ENCODE peak calls at places on chromosomes 3 and 15, in four cellular contexts. One of them, this sample, is unnamed.

GRCh38 chr3:98568402-98568801 is 25.0 kb downstream of the CPOX start:
- DNase-seq in SK-N-SH: no peak
- DNase-seq in HepG2: no peak
- DNase-seq in K562: no peak
- DNase-seq in this sample: no peak

GRCh38 chr15:50549326-50549725 is 2.9 kb upstream of the USP50 start:
- DNase-seq in K562: no peak
- DNase-seq in SK-N-SH: no peak
- DNase-seq in HepG2: no peak
- DNase-seq in this sample: no peak

GRCh38 chr3:186107148-186108105 is 1.5 kb downstream of the ETV5 start:
- DNase-seq in K562: peak
- DNase-seq in SK-N-SH: peak
- DNase-seq in HepG2: peak
- DNase-seq in this sample: no peak

GRCh38 chr3:13071695-13072094 is 1.5 kb downstream of the IQSEC1 start:
- DNase-seq in K562: no peak
- DNase-seq in SK-N-SH: no peak
- DNase-seq in HepG2: no peak
- DNase-seq in this sample: no peak

GRCh38 chr3:74302959-74303358 is 311.5 kb downstream of the CNTN3 start:
- DNase-seq in SK-N-SH: no peak
- DNase-seq in HepG2: no peak
- DNase-seq in K562: no peak
- DNase-seq in this sample: no peak

GRCh38 chr15:92418864-92419263 is 25.2 kb downstream of the ST8SIA2 start:
- DNase-seq in HepG2: no peak
- DNase-seq in K562: no peak
- DNase-seq in SK-N-SH: no peak
- DNase-seq in this sample: no peak

GRCh38 chr3:70849911-70850699 is 537.7 kb upstream of the MDFIC2 start:
- DNase-seq in HepG2: no peak
- DNase-seq in SK-N-SH: no peak
- DNase-seq in K562: no peak
- DNase-seq in this sample: no peak

GRCh38 chr3:9715127-9715526 is 11.5 kb downstream of the CPNE9 start:
- DNase-seq in HepG2: no peak
- DNase-seq in SK-N-SH: no peak
- DNase-seq in K562: peak
- DNase-seq in this sample: no peak

GRCh38 chr3:58635371-58636285 is 30.9 kb downstream of the FAM3D start:
- DNase-seq in HepG2: no peak
- DNase-seq in SK-N-SH: no peak
- DNase-seq in K562: no peak
- DNase-seq in this sample: no peak

GRCh38 chr15:63476229-63476632 is 28.2 kb upstream of the USP3 start:
- DNase-seq in SK-N-SH: no peak
- DNase-seq in K562: no peak
- DNase-seq in HepG2: peak
- DNase-seq in this sample: no peak

GRCh38 chr3:13714251-13714916 is 165.5 kb downstream of the FBLN2 start:
- DNase-seq in K562: no peak
- DNase-seq in HepG2: no peak
- DNase-seq in SK-N-SH: no peak
- DNase-seq in this sample: no peak

GRCh38 chr3:195754141-195754540 is 33.4 kb downstream of the MUC20 start:
- DNase-seq in SK-N-SH: peak
- DNase-seq in HepG2: no peak
- DNase-seq in K562: no peak
- DNase-seq in this sample: no peak

GRCh38 chr3:69079269-69080159 is 651 bp downstream of the UBA3 start:
- DNase-seq in SK-N-SH: peak
- DNase-seq in HepG2: peak
- DNase-seq in K562: peak
- DNase-seq in this sample: no peak

GRCh38 chr15:94252223-94252766 is 20.9 kb downstream of the MCTP2 start:
- DNase-seq in HepG2: no peak
- DNase-seq in K562: no peak
- DNase-seq in SK-N-SH: no peak
- DNase-seq in this sample: no peak

GRCh38 chr3:113297281-113297680 is 85.9 kb downstream of the BOC start:
- DNase-seq in SK-N-SH: peak
- DNase-seq in K562: no peak
- DNase-seq in HepG2: no peak
- DNase-seq in this sample: no peak

GRCh38 chr15:77858677-77859490 is 218.6 kb downstream of the TBC1D2B start:
- DNase-seq in HepG2: no peak
- DNase-seq in SK-N-SH: no peak
- DNase-seq in K562: no peak
- DNase-seq in this sample: no peak

GRCh38 chr3:126946387-126946786 is 36.5 kb upstream of the PLXNA1 start:
- DNase-seq in K562: no peak
- DNase-seq in HepG2: no peak
- DNase-seq in SK-N-SH: no peak
- DNase-seq in this sample: no peak

GRCh38 chr3:100613721-100614390 is 4.5 kb downstream of the ADGRG7 start:
- DNase-seq in K562: no peak
- DNase-seq in SK-N-SH: no peak
- DNase-seq in HepG2: peak
- DNase-seq in this sample: no peak

GRCh38 chr3:63576826-63577225 is 75.6 kb upstream of the SNTN start:
- DNase-seq in HepG2: no peak
- DNase-seq in SK-N-SH: no peak
- DNase-seq in K562: no peak
- DNase-seq in this sample: no peak

GRCh38 chr15:101042320-101042719 is 123.2 kb downstream of the LRRK1 start:
- DNase-seq in K562: no peak
- DNase-seq in HepG2: no peak
- DNase-seq in SK-N-SH: no peak
- DNase-seq in this sample: no peak

GRCh38 chr3:23877324-23877980 is 39.3 kb downstream of the NKIRAS1 start:
- DNase-seq in HepG2: peak
- DNase-seq in K562: no peak
- DNase-seq in SK-N-SH: no peak
- DNase-seq in this sample: no peak

GRCh38 chr15:69468241-69469121 is 15.9 kb downstream of the RPLP1 start:
- DNase-seq in HepG2: no peak
- DNase-seq in K562: peak
- DNase-seq in SK-N-SH: peak
- DNase-seq in this sample: no peak

GRCh38 chr15:94674251-94674650 is 442.9 kb downstream of the MCTP2 start:
- DNase-seq in HepG2: no peak
- DNase-seq in K562: no peak
- DNase-seq in SK-N-SH: no peak
- DNase-seq in this sample: no peak

GRCh38 chr15:88835119-88835518 is 31.9 kb downstream of the ACAN start:
- DNase-seq in HepG2: no peak
- DNase-seq in SK-N-SH: no peak
- DNase-seq in K562: no peak
- DNase-seq in this sample: no peak

GRCh38 chr15:53246996-53247395 is 456.9 kb upstream of the ONECUT1 start:
- DNase-seq in SK-N-SH: no peak
- DNase-seq in HepG2: no peak
- DNase-seq in K562: no peak
- DNase-seq in this sample: no peak

GRCh38 chr3:151918253-151919029 is 45.0 kb downstream of the SUCNR1 start:
- DNase-seq in HepG2: peak
- DNase-seq in SK-N-SH: peak
- DNase-seq in K562: peak
- DNase-seq in this sample: peak

GRCh38 chr3:183291511-183292031 is 38.5 kb downstream of the B3GNT5 start:
- DNase-seq in HepG2: peak
- DNase-seq in SK-N-SH: no peak
- DNase-seq in K562: no peak
- DNase-seq in this sample: no peak

GRCh38 chr15:78951841-78952238 is 7.0 kb upstream of the CTSH start:
- DNase-seq in SK-N-SH: no peak
- DNase-seq in HepG2: peak
- DNase-seq in K562: no peak
- DNase-seq in this sample: no peak

GRCh38 chr15:76391847-76392246 is 55.3 kb downstream of the ISL2 start:
- DNase-seq in HepG2: no peak
- DNase-seq in SK-N-SH: no peak
- DNase-seq in K562: no peak
- DNase-seq in this sample: no peak

GRCh38 chr3:196141052-196141865 is 59.4 kb upstream of the TFRC start:
- DNase-seq in K562: no peak
- DNase-seq in SK-N-SH: no peak
- DNase-seq in HepG2: no peak
- DNase-seq in this sample: no peak

GRCh38 chr3:113736548-113737089 is 9.4 kb downstream of the NAA50 start:
- DNase-seq in K562: peak
- DNase-seq in SK-N-SH: peak
- DNase-seq in HepG2: peak
- DNase-seq in this sample: peak

GRCh38 chr3:69144631-69145244 is 22.3 kb upstream of the LMOD3 start:
- DNase-seq in K562: no peak
- DNase-seq in SK-N-SH: peak
- DNase-seq in HepG2: no peak
- DNase-seq in this sample: no peak

DNA sequence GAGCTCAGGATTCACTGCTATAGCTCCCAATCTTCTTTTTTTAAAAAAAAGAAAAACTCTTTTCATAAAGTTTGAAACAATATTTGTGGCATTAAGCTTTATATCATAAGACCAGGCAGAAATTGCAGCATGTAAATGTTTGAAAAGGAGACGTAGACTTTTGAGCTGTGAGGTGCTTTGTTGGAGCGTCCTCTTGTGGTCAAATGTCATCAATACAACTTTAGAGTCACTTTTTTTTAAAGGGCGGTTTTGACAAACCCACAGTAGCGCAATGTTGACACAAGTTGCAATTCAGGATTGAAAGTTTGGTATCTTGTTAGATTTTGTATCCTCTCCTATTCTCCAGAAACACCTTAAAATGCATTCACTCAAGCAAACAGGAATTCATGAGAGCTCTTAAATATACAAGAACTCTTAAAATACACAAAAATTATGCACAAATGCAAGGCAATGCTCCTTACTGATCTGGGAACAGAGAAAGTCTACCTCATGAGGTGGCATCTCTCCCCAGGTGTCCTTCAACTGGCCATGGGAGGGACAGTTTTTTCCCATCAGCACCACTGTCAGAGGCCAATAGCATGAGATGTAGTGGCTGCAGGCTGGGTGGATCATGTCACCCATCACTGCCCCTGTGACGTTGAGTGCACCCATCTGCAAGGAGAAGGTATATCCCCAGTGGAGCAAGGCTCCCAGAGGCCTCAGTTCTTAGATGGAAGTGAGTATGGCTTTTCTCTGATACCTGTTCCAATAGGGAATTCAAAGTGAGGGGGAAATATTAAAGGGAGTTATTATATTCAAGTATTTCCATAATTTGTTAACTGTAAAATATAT is 70.7 kb downstream of the ANXA2 start:
- DNase-seq in SK-N-SH: peak
- DNase-seq in HepG2: peak
- DNase-seq in K562: peak
- DNase-seq in this sample: no peak
- TF ChIP-seq NFIC in SK-N-SH: no peak
- TF ChIP-seq NFIC in HepG2: no peak
- TF ChIP-seq NFIC in K562: no peak
- TF ChIP-seq NFIC in this sample: no peak

GRCh38 chr3:165854696-165855095 is 17.5 kb upstream of the BCHE start:
- DNase-seq in K562: peak
- DNase-seq in HepG2: peak
- DNase-seq in SK-N-SH: peak
- DNase-seq in this sample: no peak

GRCh38 chr3:165852150-165852549 is 14.9 kb upstream of the BCHE start:
- DNase-seq in SK-N-SH: no peak
- DNase-seq in K562: no peak
- DNase-seq in HepG2: no peak
- DNase-seq in this sample: no peak

GRCh38 chr3:165855581-165855980 is 18.4 kb upstream of the BCHE start:
- DNase-seq in SK-N-SH: no peak
- DNase-seq in HepG2: no peak
- DNase-seq in K562: no peak
- DNase-seq in this sample: no peak

GRCh38 chr3:165852710-165853109 is 15.5 kb upstream of the BCHE start:
- DNase-seq in SK-N-SH: no peak
- DNase-seq in HepG2: no peak
- DNase-seq in K562: no peak
- DNase-seq in this sample: no peak
- TF ChIP-seq NFIC in SK-N-SH: no peak
- TF ChIP-seq NFIC in HepG2: no peak
- TF ChIP-seq NFIC in K562: no peak
- TF ChIP-seq NFIC in this sample: no peak

DNA sequence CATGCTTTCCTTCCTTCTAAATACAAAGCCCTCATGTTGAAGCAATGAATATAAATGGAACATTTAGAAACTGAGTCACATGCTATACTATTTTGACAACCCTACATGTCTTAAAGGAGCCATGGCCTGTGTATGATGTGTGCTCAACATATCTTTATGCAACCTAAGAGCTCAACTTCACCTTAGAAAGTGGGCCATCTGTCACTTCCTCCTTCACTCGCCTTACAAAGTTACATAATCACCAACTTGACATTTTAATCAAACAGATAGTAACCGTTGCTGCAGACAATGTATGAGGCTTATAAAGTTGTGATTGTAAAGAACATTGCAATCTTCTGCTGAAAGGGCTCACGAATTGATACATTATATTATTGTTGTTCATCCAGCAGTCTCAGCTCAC is 163.6 kb downstream of the SERPINI1 start:
- DNase-seq in HepG2: no peak
- DNase-seq in K562: no peak
- DNase-seq in SK-N-SH: no peak
- DNase-seq in this sample: no peak
- TF ChIP-seq NFIC in HepG2: no peak
- TF ChIP-seq NFIC in K562: no peak
- TF ChIP-seq NFIC in SK-N-SH: no peak
- TF ChIP-seq NFIC in this sample: no peak

GRCh38 chr15:67196672-67197363 is 57.6 kb downstream of the AAGAB start:
- DNase-seq in SK-N-SH: no peak
- DNase-seq in HepG2: no peak
- DNase-seq in K562: peak
- DNase-seq in this sample: no peak
- TF ChIP-seq NFIC in SK-N-SH: no peak
- TF ChIP-seq NFIC in HepG2: no peak
- TF ChIP-seq NFIC in K562: no peak
- TF ChIP-seq NFIC in this sample: no peak

DNA sequence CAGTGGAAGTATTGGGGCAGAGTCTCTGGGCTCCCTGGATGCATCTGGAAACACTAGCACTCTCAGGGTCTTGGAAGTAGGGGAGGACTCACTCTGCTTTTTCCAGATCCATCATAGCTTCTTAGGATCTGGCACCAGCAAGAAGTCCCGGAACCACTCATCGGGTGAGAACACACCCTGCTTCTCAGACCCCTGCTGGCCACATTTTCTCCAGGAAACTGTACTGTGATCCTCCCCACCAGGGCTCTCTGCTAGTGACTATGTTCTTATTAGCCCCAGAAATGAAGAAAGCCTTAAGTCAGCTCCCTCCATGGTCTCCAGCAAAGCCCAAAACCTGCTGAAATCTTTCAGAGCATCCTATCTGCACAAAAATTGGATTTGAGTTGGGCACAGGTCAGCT is 197.3 kb upstream of the GADL1 start:
- DNase-seq in HepG2: no peak
- DNase-seq in SK-N-SH: no peak
- DNase-seq in K562: no peak
- DNase-seq in this sample: no peak
- TF ChIP-seq NFIC in HepG2: no peak
- TF ChIP-seq NFIC in SK-N-SH: no peak
- TF ChIP-seq NFIC in K562: no peak
- TF ChIP-seq NFIC in this sample: no peak

This sample was measured in GM12878.